ENCODE peak calls at places on chromosome 6, in seven cellular contexts. One of them, this sample, is unnamed.
A peak's percentile ranks its signal among the peaks of the same experiment; 100 is the strongest.

GRCh38 chr6:145015739-145016558 is 719.4 kb downstream of the EPM2A start:
- DNase-seq in PC-3: peak; percentile 88
- DNase-seq in colonic mucosa: no peak
- DNase-seq in endothelial cell of umbilical vein: peak; percentile 88
- DNase-seq in psoas muscle: no peak
- DNase-seq in neuronal stem cell: no peak
- DNase-seq in adrenal gland: peak; percentile 72
- DNase-seq in this sample: peak; percentile 86

GRCh38 chr6:5998741-5999687 is 7.7 kb downstream of the NRN1 start:
- DNase-seq in colonic mucosa: peak; percentile 26
- DNase-seq in neuronal stem cell: no peak
- DNase-seq in adrenal gland: no peak
- DNase-seq in PC-3: no peak
- DNase-seq in endothelial cell of umbilical vein: no peak
- DNase-seq in psoas muscle: peak; percentile 63
- DNase-seq in this sample: no peak

GRCh38 chr6:168695701-168696100 is 254.7 kb downstream of the SMOC2 start:
- DNase-seq in psoas muscle: no peak
- DNase-seq in PC-3: no peak
- DNase-seq in colonic mucosa: no peak
- DNase-seq in neuronal stem cell: no peak
- DNase-seq in adrenal gland: no peak
- DNase-seq in endothelial cell of umbilical vein: no peak
- DNase-seq in this sample: no peak

GRCh38 chr6:24740861-24741260 is 21.9 kb upstream of the C6orf62 start:
- DNase-seq in adrenal gland: no peak
- DNase-seq in psoas muscle: no peak
- DNase-seq in PC-3: peak; percentile 10
- DNase-seq in colonic mucosa: no peak
- DNase-seq in endothelial cell of umbilical vein: no peak
- DNase-seq in neuronal stem cell: no peak
- DNase-seq in this sample: no peak

GRCh38 chr6:347951-348859 is 43.3 kb upstream of the IRF4 start:
- DNase-seq in neuronal stem cell: no peak
- DNase-seq in endothelial cell of umbilical vein: no peak
- DNase-seq in adrenal gland: no peak
- DNase-seq in colonic mucosa: no peak
- DNase-seq in PC-3: no peak
- DNase-seq in psoas muscle: no peak
- DNase-seq in this sample: no peak

GRCh38 chr6:11263185-11263817 is 30.8 kb upstream of the NEDD9 start:
- DNase-seq in psoas muscle: peak; percentile 70
- DNase-seq in adrenal gland: peak; percentile 64
- DNase-seq in PC-3: peak; percentile 20
- DNase-seq in neuronal stem cell: no peak
- DNase-seq in endothelial cell of umbilical vein: peak; percentile 86
- DNase-seq in colonic mucosa: peak; percentile 65
- DNase-seq in this sample: peak; percentile 62

GRCh38 chr6:135030532-135031178 is 24.0 kb downstream of the HBS1L start:
- DNase-seq in psoas muscle: no peak
- DNase-seq in endothelial cell of umbilical vein: no peak
- DNase-seq in neuronal stem cell: no peak
- DNase-seq in adrenal gland: no peak
- DNase-seq in PC-3: no peak
- DNase-seq in colonic mucosa: no peak
- DNase-seq in this sample: no peak

GRCh38 chr6:156729248-156729647 is 47.9 kb upstream of the ARID1B start:
- DNase-seq in colonic mucosa: no peak
- DNase-seq in endothelial cell of umbilical vein: no peak
- DNase-seq in adrenal gland: no peak
- DNase-seq in psoas muscle: no peak
- DNase-seq in neuronal stem cell: no peak
- DNase-seq in PC-3: peak; percentile 75
- DNase-seq in this sample: peak; percentile 85

GRCh38 chr6:23477576-23477975 is 648.4 kb upstream of the NRSN1 start:
- DNase-seq in PC-3: peak; percentile 59
- DNase-seq in adrenal gland: no peak
- DNase-seq in neuronal stem cell: no peak
- DNase-seq in colonic mucosa: no peak
- DNase-seq in endothelial cell of umbilical vein: no peak
- DNase-seq in psoas muscle: no peak
- DNase-seq in this sample: no peak

GRCh38 chr6:37985355-37985754 is 165.8 kb downstream of the ZFAND3 start:
- DNase-seq in PC-3: no peak
- DNase-seq in psoas muscle: no peak
- DNase-seq in endothelial cell of umbilical vein: no peak
- DNase-seq in adrenal gland: no peak
- DNase-seq in colonic mucosa: no peak
- DNase-seq in neuronal stem cell: no peak
- DNase-seq in this sample: no peak

GRCh38 chr6:37981626-37982025 is 162.1 kb downstream of the ZFAND3 start:
- DNase-seq in psoas muscle: no peak
- DNase-seq in PC-3: no peak
- DNase-seq in colonic mucosa: no peak
- DNase-seq in adrenal gland: no peak
- DNase-seq in endothelial cell of umbilical vein: no peak
- DNase-seq in neuronal stem cell: no peak
- DNase-seq in this sample: no peak

GRCh38 chr6:37982320-37982719 is 162.8 kb downstream of the ZFAND3 start:
- DNase-seq in psoas muscle: no peak
- DNase-seq in neuronal stem cell: no peak
- DNase-seq in adrenal gland: no peak
- DNase-seq in PC-3: no peak
- DNase-seq in endothelial cell of umbilical vein: no peak
- DNase-seq in colonic mucosa: no peak
- DNase-seq in this sample: no peak

GRCh38 chr6:37984578-37984977 is 165.1 kb downstream of the ZFAND3 start:
- DNase-seq in endothelial cell of umbilical vein: no peak
- DNase-seq in neuronal stem cell: no peak
- DNase-seq in colonic mucosa: no peak
- DNase-seq in psoas muscle: no peak
- DNase-seq in adrenal gland: no peak
- DNase-seq in PC-3: no peak
- DNase-seq in this sample: no peak

DNA sequence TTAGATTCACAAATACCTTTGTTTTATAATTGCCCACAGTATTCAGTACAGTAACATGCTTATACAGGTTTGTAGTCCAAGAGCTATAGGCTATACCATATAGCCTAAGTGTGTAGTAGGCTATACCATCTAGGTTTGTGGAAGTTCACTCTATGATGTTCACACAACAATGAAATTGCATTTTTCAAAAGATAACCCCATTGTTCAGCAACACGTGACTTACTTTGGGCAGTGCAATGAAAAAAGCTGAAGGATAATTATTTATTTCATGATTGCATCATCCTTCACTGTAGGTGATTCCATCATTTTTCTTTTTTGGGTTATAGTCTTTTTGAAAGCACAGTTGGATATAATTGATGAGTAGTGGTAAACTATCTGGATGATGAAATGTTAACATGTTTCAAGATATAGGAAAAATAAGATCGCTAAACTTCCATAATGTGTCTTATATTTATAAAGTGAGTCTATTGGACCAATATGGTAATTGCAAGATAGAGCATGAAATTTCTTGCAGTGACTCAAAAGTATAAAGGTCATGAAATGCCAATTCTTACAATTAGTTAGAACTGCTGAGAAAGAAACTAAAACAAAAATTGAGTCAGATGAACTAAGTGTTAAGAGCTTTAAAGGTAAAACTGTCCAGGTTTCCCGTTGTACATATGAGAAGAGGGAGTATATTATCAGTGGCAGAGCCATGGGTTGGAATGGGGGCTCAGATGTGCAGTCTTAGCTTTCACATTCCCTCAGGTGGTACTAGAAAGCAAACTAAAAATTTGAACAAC is 164.4 kb downstream of the ZFAND3 start:
- DNase-seq in adrenal gland: no peak
- DNase-seq in colonic mucosa: no peak
- DNase-seq in PC-3: no peak
- DNase-seq in psoas muscle: no peak
- DNase-seq in neuronal stem cell: no peak
- DNase-seq in endothelial cell of umbilical vein: no peak
- DNase-seq in this sample: no peak
- H3K4me1 ChIP-seq in adrenal gland: peaks cover 48% of the 10 kb centered on the region
- H3K4me1 ChIP-seq in colonic mucosa: no peaks in the 10 kb centered on the region
- H3K4me1 ChIP-seq in PC-3: peaks cover 8% of the 10 kb centered on the region
- H3K4me1 ChIP-seq in psoas muscle: peaks cover 77% of the 10 kb centered on the region
- H3K4me1 ChIP-seq in neuronal stem cell: peaks cover 4% of the 10 kb centered on the region
- H3K4me1 ChIP-seq in endothelial cell of umbilical vein: no peaks in the 10 kb centered on the region
- H3K4me1 ChIP-seq in this sample: peaks cover 18% of the 10 kb centered on the region

GRCh38 chr6:32115623-32116022 is 6.5 kb upstream of the TNXB start:
- DNase-seq in colonic mucosa: no peak
- DNase-seq in neuronal stem cell: no peak
- DNase-seq in adrenal gland: no peak
- DNase-seq in psoas muscle: no peak
- DNase-seq in PC-3: no peak
- DNase-seq in endothelial cell of umbilical vein: no peak
- DNase-seq in this sample: no peak

GRCh38 chr6:32118782-32119628 is 9.0 kb downstream of the ATF6B start:
- DNase-seq in endothelial cell of umbilical vein: peak; percentile 87
- DNase-seq in PC-3: peak; percentile 83
- DNase-seq in adrenal gland: peak; percentile 88
- DNase-seq in colonic mucosa: peak; percentile 88
- DNase-seq in psoas muscle: peak; percentile 92
- DNase-seq in neuronal stem cell: peak; percentile 67
- DNase-seq in this sample: peak; percentile 65

GRCh38 chr6:32116674-32117073 is 7.5 kb upstream of the TNXB start:
- DNase-seq in adrenal gland: no peak
- DNase-seq in neuronal stem cell: no peak
- DNase-seq in PC-3: peak; percentile 47
- DNase-seq in endothelial cell of umbilical vein: no peak
- DNase-seq in psoas muscle: no peak
- DNase-seq in colonic mucosa: no peak
- DNase-seq in this sample: no peak

GRCh38 chr6:32114853-32115252 is 5.7 kb upstream of the TNXB start:
- DNase-seq in colonic mucosa: no peak
- DNase-seq in PC-3: peak; percentile 87
- DNase-seq in psoas muscle: no peak
- DNase-seq in neuronal stem cell: no peak
- DNase-seq in adrenal gland: no peak
- DNase-seq in endothelial cell of umbilical vein: no peak
- DNase-seq in this sample: no peak

DNA sequence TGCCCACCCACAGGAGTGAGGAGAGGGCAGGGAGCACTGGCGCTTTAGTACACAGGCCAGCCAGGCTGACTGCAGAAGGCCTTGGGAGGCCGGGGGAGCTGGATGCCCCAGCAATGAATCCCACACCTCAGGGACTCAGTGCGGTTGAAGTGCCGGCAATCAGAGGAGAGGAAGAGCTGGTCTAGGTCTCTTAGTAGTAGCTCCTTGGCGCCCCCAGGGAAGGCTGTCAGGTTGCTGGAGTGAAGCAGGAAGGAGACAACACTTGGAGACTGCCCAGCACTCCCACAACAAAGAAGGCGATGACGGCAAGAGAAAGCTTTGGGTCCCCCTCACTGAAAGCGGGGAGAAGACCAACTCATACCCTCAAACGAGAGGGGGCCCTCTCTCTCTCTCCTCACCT is 8.3 kb upstream of the TNXB start:
- DNase-seq in PC-3: no peak
- DNase-seq in endothelial cell of umbilical vein: no peak
- DNase-seq in adrenal gland: no peak
- DNase-seq in colonic mucosa: no peak
- DNase-seq in psoas muscle: no peak
- DNase-seq in neuronal stem cell: no peak
- DNase-seq in this sample: no peak
- H3K4me1 ChIP-seq in PC-3: peaks cover 28% of the 10 kb centered on the region
- H3K4me1 ChIP-seq in endothelial cell of umbilical vein: no peaks in the 10 kb centered on the region
- H3K4me1 ChIP-seq in adrenal gland: peaks cover 10% of the 10 kb centered on the region
- H3K4me1 ChIP-seq in colonic mucosa: peaks cover 4% of the 10 kb centered on the region
- H3K4me1 ChIP-seq in psoas muscle: peaks cover 7% of the 10 kb centered on the region
- H3K4me1 ChIP-seq in neuronal stem cell: peaks cover 4% of the 10 kb centered on the region
- H3K4me1 ChIP-seq in this sample: peaks cover 5% of the 10 kb centered on the region

GRCh38 chr6:33427585-33428218 is 7.8 kb downstream of the SYNGAP1 start:
- DNase-seq in PC-3: peak; percentile 18
- DNase-seq in neuronal stem cell: no peak
- DNase-seq in psoas muscle: peak; percentile 77
- DNase-seq in endothelial cell of umbilical vein: peak; percentile 21
- DNase-seq in adrenal gland: no peak
- DNase-seq in colonic mucosa: peak; percentile 65
- DNase-seq in this sample: no peak
- H3K4me1 ChIP-seq in PC-3: peaks cover 23% of the 10 kb centered on the region
- H3K4me1 ChIP-seq in neuronal stem cell: peaks cover 47% of the 10 kb centered on the region
- H3K4me1 ChIP-seq in psoas muscle: peaks cover 18% of the 10 kb centered on the region
- H3K4me1 ChIP-seq in endothelial cell of umbilical vein: peaks cover 33% of the 10 kb centered on the region
- H3K4me1 ChIP-seq in adrenal gland: peaks cover 19% of the 10 kb centered on the region
- H3K4me1 ChIP-seq in colonic mucosa: peaks cover 7% of the 10 kb centered on the region
- H3K4me1 ChIP-seq in this sample: peaks cover 47% of the 10 kb centered on the region

DNA sequence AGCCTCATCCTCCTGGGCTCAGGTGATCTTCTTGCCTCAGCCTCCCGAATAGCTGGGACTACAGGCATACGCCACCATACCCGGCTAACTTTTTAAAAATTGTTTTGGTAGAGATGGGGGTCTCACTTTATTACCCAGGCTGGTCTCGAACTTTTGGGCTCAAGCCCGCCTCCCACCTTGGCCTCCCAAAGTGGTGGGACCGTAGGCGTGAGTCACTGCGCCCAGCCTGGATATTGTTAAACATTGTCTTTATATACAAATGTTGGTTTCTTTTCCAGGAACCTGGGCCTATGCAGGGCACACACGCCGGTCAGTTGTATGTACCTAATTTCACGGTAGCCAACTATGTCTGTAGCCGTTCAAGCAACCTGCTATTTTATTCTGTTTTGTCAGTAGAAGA is 60.1 kb downstream of the SYNJ2 start:
- DNase-seq in adrenal gland: no peak
- DNase-seq in colonic mucosa: no peak
- DNase-seq in endothelial cell of umbilical vein: no peak
- DNase-seq in neuronal stem cell: no peak
- DNase-seq in psoas muscle: no peak
- DNase-seq in PC-3: no peak
- DNase-seq in this sample: no peak
- H3K4me1 ChIP-seq in adrenal gland: peaks cover 44% of the 10 kb centered on the region
- H3K4me1 ChIP-seq in colonic mucosa: peaks cover 11% of the 10 kb centered on the region
- H3K4me1 ChIP-seq in endothelial cell of umbilical vein: peaks cover 38% of the 10 kb centered on the region
- H3K4me1 ChIP-seq in neuronal stem cell: peaks cover 15% of the 10 kb centered on the region
- H3K4me1 ChIP-seq in psoas muscle: peaks cover 65% of the 10 kb centered on the region
- H3K4me1 ChIP-seq in PC-3: peaks cover 57% of the 10 kb centered on the region
- H3K4me1 ChIP-seq in this sample: peaks cover 49% of the 10 kb centered on the region